ENCODE peak calls at places on chromosomes 13 and 19, in eight cellular contexts. S is A549, G is SK-N-SH, I is WTC11, T is GM12878, X is endothelial cell of umbilical vein, W is H1, K is HCT116. U is an unnamed sample.

GRCh38 chr13:49922301-49922700 is 13.8 kb downstream of the SPRYD7 start:
- DNase-seq in S (no peak), G (no peak), I (no peak), T (no peak), X (no peak), W (no peak), K (no peak), U (no peak)

GRCh38 chr19:53809518-53810186 is 14.5 kb downstream of the NLRP12 start:
- DNase-seq in S (no peak), G (peak), I (peak), T (no peak), X (peak), W (peak), K (no peak), U (peak)

GRCh38 chr13:34425307-34425949 is 516.6 kb upstream of the NBEA start:
- DNase-seq in S (no peak), G (no peak), I (no peak), T (no peak), X (no peak), W (no peak), K (no peak), U (no peak)

GRCh38 chr13:69485991-69486592 is 621.5 kb upstream of the ATXN8OS start:
- DNase-seq in S (no peak), G (no peak), I (no peak), T (no peak), X (no peak), W (no peak), K (no peak), U (no peak)

GRCh38 chr13:46211116-46211515 is 612 bp upstream of the LRRC63 start:
- DNase-seq in S (no peak), G (peak), I (no peak), T (no peak), X (peak), W (no peak), K (no peak), U (peak)

GRCh38 chr19:632228-633067 is 889 bp downstream of the POLRMT start:
- DNase-seq in S (peak), G (peak), I (peak), T (no peak), X (peak), W (no peak), K (no peak), U (peak)

GRCh38 chr19:19474950-19475781 is 40.2 kb downstream of the TSSK6 start:
- DNase-seq in S (no peak), G (no peak), I (peak), T (no peak), X (no peak), W (no peak), K (no peak), U (no peak)

GRCh38 chr13:96551540-96551939 is 442.7 kb downstream of the OXGR1 start:
- DNase-seq in S (no peak), G (no peak), I (no peak), T (no peak), X (no peak), W (no peak), K (no peak), U (no peak)

GRCh38 chr19:5972355-5972731 is 5.6 kb downstream of the RANBP3 start:
- DNase-seq in S (no peak), G (no peak), I (no peak), T (no peak), X (no peak), W (no peak), K (no peak), U (no peak)

GRCh38 chr19:3669616-3670257 is 30.5 kb downstream of the PIP5K1C start:
- DNase-seq in S (no peak), G (no peak), I (no peak), T (no peak), X (no peak), W (no peak), K (no peak), U (no peak)

GRCh38 chr13:111393221-111393790 is 72.9 kb downstream of the TEX29 start:
- DNase-seq in S (no peak), G (no peak), I (no peak), T (no peak), X (no peak), W (no peak), K (no peak), U (no peak)

GRCh38 chr19:49591731-49592485 is 926 bp downstream of the PRR12 start:
- DNase-seq in S (peak), G (peak), I (peak), T (no peak), X (peak), W (no peak), K (no peak), U (peak)

GRCh38 chr13:31038834-31039552 is 106.5 kb downstream of the TEX26 start:
- DNase-seq in S (no peak), G (no peak), I (no peak), T (peak), X (no peak), W (no peak), K (no peak), U (peak)

GRCh38 chr13:101146101-101146898 is 270.0 kb downstream of the NALCN start:
- DNase-seq in S (no peak), G (no peak), I (no peak), T (no peak), X (no peak), W (no peak), K (no peak), U (no peak)

DNA sequence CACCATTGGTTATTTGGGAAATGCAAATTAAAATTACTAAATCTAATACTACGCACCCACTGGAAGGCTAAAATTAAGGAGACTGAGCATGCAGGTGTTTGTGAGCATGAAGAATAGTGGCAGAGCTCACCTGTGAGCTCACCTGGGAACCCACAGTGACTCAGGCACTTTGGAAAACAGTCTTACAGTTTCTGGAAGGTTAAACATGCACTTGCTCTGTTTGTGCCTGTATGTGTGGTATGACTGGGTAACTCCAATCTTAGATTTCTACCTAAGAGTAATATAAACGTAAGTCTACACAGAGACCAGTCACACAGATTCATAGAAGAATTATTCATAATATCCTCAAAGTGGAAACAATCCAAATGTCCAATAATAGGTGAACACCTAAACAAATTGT is 318.8 kb downstream of the ATP8A2 start:
- DNase-seq in S (no peak), G (no peak), I (no peak), T (no peak), X (no peak), W (no peak), K (no peak), U (no peak)
- TF ChIP-seq MAX in S (no peak), G (no peak), I (no peak), T (no peak), X (no peak), W (no peak), K (no peak), U (no peak)

DNA sequence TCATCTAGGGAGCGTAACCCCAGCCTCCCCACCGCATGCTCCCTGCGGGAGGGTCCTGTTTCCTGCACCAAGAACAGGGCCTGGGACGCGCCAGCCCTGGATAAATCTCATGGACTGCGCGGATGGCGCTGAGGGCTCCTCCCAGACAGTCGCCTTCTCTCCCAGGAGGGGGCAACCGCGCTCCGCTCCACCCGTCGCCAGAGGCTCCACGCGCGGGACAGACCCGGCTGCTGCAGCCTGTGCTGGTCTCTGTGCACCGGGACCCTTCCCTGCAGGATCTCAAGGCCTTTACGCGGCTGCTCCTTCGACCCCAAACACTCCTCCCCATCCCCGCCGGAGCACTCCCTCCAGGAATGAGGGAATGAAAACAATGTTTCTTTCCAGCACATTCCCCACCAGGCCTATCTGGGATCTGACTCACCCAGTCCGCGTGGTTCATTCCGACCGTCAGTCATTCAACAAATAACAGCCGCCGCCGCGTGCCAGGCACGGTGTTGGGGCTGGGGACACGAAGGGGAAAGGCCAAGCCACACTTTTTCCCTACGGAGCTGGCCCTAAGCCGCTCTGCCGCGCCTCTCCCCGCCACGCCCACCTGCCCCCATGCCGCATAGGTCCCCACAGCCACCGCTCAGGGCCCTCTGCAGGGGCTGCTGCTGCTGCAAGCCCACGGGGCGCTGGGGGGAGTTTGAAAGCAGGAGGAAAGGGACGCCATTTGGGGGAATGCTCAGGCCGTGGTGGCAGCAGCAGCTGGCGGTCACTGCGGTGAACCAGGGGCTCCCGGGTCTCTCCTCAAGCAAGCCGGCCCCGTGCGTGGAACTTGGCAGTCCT is 6.0 kb downstream of the PNMA8B start:
- DNase-seq in S (no peak), G (peak), I (peak), T (no peak), X (peak), W (no peak), K (no peak), U (no peak)
- TF ChIP-seq MAX in S (no peak), G (no peak), I (peak), T (no peak), X (no peak), W (peak), K (no peak), U (no peak)

DNA sequence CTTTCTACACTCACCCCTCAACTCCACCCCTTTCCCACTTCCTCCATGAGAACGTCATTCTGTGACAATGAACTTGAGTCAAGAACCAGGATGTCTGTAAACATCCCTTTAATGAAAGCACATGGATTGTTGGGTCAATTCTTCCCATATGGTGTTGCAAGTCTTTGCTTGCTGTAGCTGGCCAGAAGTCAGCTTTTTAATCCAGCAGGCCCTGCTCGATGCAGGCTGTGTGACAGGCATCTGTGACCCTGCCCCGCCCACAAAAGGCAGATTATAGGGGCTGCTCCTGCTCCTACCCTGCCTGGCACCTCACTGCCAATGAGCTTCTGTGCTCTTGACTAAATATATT is 78.0 kb downstream of the STARD13 start:
- DNase-seq in S (no peak), G (no peak), I (no peak), T (no peak), X (peak), W (no peak), K (no peak), U (no peak)
- TF ChIP-seq MAX in S (no peak), G (no peak), I (no peak), T (no peak), X (no peak), W (no peak), K (no peak), U (peak)

GRCh38 chr13:88945793-88946192 is 1274.6 kb downstream of the SLITRK5 start:
- DNase-seq in S (no peak), G (no peak), I (no peak), T (no peak), X (no peak), W (no peak), K (no peak), U (no peak)

DNA sequence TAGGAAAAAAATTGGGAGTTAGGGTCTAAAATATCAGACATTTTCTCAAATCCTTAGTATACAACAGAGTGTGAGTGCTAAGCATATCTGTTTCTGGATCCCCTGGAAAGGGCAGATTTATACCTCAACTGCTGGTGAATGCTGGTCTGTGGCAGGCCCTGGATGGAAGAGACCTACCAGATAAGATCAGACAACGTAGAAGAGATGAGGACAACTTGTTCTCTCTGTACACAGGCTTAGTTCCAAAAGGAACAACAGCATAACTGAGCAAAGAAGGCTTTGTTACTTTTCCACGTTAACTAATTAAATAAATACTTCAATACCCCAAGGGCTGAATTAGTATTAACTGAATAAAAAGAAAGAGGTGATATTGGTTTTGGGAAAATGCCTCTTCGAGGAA is 1277.3 kb downstream of the SLITRK5 start:
- DNase-seq in S (no peak), G (no peak), I (no peak), T (no peak), X (no peak), W (no peak), K (no peak), U (no peak)
- TF ChIP-seq MAX in S (no peak), G (no peak), I (no peak), T (no peak), X (no peak), W (no peak), K (no peak), U (no peak)

DNA sequence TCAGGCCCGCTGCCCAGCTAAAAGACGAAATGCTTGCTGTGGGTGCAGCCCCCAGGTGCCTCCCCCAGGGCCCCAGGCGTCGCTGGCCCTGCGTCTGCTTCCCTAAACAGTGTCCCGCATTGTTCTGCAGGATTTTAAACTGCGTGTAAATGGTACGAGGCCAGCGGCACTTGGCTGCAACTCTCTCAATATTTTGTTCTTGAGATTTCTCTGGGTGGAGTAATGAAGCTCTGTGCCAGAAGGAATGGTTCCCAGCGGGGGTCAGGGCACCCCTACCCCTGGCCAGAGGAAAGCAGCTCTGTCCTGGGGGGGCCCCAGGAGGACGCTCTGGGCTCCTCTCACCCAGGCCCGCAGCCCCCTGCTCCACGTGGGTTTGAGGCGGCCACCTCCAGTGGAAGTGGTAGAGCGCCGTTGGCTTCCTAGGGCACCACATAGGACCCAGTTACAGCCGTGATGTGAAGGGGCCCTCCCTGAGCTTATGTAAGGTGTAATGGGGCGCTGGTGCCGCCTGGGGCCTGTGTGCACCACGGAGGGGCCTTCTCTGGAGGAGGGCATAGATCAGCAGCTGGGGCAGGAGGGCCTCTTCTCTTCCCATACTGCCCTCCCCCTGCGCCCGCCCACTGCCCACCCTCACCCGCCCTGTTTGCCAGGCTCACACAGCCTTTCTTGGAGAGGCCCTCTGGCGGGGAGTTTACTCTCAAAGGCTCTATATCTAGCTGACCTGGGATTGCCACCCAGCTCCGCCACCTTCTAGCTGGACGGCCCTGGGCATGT is 19.8 kb downstream of the PAK4 start:
- DNase-seq in S (no peak), G (no peak), I (no peak), T (no peak), X (no peak), W (no peak), K (no peak), U (no peak)
- TF ChIP-seq MAX in S (no peak), G (no peak), I (no peak), T (no peak), X (no peak), W (no peak), K (no peak), U (no peak)

GRCh38 chr13:113547248-113547971 is 37.1 kb upstream of the TFDP1 start:
- DNase-seq in S (no peak), G (no peak), I (no peak), T (no peak), X (peak), W (no peak), K (no peak), U (no peak)

GRCh38 chr13:113545931-113546516 is 38.5 kb upstream of the TFDP1 start:
- DNase-seq in S (no peak), G (peak), I (no peak), T (no peak), X (peak), W (no peak), K (no peak), U (no peak)

GRCh38 chr13:113546571-113547247 is 37.8 kb upstream of the TFDP1 start:
- DNase-seq in S (no peak), G (no peak), I (no peak), T (no peak), X (peak), W (no peak), K (no peak), U (no peak)

GRCh38 chr13:113548778-113549621 is 35.6 kb upstream of the TFDP1 start:
- DNase-seq in S (no peak), G (peak), I (no peak), T (no peak), X (no peak), W (no peak), K (no peak), U (no peak)

DNA sequence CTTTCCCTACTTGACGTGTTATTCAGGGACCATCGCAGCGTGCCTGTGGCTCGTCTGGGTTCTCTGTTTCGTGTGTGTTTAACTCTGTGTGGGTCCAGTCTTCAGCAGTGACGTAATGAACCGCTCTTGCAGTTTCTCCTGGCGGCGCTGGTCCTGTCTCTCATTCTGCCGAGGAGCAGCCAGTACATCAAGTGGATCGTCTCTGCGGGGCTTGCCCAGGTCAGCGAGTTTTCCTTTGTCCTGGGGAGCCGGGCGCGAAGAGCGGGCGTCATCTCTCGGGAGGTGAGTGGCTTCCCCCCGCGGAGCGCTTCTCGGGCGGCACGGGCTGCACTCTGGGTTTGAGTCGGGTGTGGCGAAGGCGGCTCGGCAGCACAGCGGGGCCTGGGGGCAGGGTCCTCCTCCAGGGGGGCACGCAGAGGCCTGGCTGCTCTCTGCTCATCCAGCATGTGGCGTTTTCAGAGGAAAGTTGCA is 36.3 kb upstream of the TFDP1 start:
- DNase-seq in S (no peak), G (peak), I (no peak), T (no peak), X (no peak), W (no peak), K (no peak), U (no peak)
- TF ChIP-seq MAX in S (no peak), G (no peak), I (no peak), T (no peak), X (no peak), W (no peak), K (no peak), U (no peak)

DNA sequence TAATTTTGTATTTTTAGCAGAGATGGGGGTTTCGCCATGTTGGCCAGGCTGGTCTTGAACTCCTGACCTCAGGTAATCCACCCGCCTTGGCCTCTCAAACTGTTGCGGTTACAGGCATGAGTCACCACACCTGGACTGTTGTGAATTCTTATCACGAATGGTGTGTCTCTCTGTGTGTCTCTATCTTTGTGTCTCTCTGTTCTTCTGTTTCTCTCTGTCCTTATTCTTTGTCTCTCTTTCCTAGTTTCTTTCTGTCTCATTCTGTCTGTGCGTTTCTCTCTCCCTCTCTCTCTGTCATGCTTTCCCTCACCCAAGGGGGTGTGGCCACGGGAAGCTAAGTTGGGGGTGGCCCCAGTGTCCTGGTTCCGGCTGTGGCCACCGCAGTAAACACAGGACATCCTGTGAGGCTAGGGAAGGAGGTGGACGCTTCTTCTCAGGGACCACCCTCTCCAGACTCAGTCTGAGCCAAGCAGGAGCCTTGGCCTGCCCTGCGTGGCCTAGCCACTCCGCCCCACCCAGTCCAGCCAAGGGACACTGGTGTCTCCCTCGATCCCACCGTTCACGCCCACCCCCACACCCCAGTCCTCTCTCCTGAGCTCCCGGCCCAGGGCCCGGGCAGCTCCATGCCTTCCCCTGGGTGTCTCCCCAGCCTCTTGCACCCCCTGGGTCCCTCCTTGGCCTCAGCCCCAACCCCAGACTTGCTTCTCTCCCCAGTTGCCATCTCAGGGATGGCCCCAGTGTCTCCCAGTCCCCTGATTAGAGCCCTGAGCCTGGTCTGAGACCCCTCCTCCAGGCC is 3.9 kb upstream of the PRX start:
- DNase-seq in S (no peak), G (no peak), I (no peak), T (no peak), X (no peak), W (no peak), K (no peak), U (no peak)
- TF ChIP-seq MAX in S (no peak), G (no peak), I (no peak), T (no peak), X (no peak), W (no peak), K (no peak), U (no peak)

GRCh38 chr19:12954150-12954962 is 2.7 kb downstream of the GADD45GIP1 start:
- DNase-seq in S (no peak), G (no peak), I (no peak), T (no peak), X (no peak), W (no peak), K (no peak), U (no peak)
- TF ChIP-seq MAX in S (no peak), G (no peak), I (no peak), T (no peak), X (no peak), W (no peak), K (no peak), U (no peak)